ENCODE peak calls at places on chromosomes 16 and 17, in five cellular contexts. X is body of pancreas; R is fibroblast of lung; S is CD4-positive, alpha-beta T cell; L is T-helper 17 cell. T is an unnamed sample.

GRCh38 chr16:88932929-88933328 is 44.1 kb downstream of the CBFA2T3 start:
- DNase-seq in X (no peak), R (no peak), S (no peak), L (no peak), T (no peak)

GRCh38 chr17:75894049-75894742 is 2.6 kb downstream of the TRIM65 start:
- DNase-seq in X (no peak), R (no peak), S (no peak), L (no peak), T (no peak)

GRCh38 chr17:63086483-63087185 is 120.6 kb downstream of the TANC2 start:
- DNase-seq in X (no peak), R (peak; percentile 39), S (no peak), L (no peak), T (no peak)

GRCh38 chr17:72545756-72546155 is 424.9 kb downstream of the SOX9 start:
- DNase-seq in X (no peak), R (no peak), S (no peak), L (no peak), T (no peak)

GRCh38 chr17:79699386-79700036 is 31.2 kb upstream of the ENPP7 start:
- DNase-seq in X (no peak), R (no peak), S (no peak), L (no peak), T (no peak)

GRCh38 chr16:525520-526180 is 1.9 kb upstream of the CAPN15 start:
- DNase-seq in X (peak; percentile 35), R (peak; percentile 91), S (no peak), L (no peak), T (peak; percentile 33)

GRCh38 chr17:32157225-32157624 is 14.9 kb downstream of the RHOT1 start:
- DNase-seq in X (no peak), R (peak; percentile 74), S (no peak), L (no peak), T (no peak)

GRCh38 chr17:11369570-11369969 is 128.6 kb downstream of the SHISA6 start:
- DNase-seq in X (no peak), R (no peak), S (no peak), L (no peak), T (no peak)

GRCh38 chr17:56756536-56756935 is 77.2 kb downstream of the C17orf67 start:
- DNase-seq in X (no peak), R (peak; percentile 98), S (no peak), L (no peak), T (no peak)

DNA sequence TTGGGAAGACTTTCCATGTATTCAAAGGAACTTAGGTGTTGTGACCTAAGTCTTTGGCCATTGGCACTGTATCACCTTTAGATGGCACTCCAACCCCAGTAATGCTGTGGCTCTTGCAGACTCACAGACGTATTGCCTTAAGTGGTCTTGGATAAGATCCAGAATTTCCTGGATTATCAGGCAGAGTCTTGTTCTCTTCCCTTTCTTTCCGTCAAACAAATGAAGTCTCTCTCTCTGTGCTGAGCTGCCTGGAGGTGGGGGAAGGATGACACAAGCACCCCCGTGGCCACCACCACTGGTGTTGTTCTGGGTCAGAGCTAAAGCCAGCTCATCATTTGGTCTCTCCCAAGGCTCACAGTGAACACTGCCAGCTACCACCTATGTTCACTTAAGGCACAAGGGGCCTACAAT is 789.9 kb upstream of the KIF2B start:
- DNase-seq in X (peak; percentile 65), R (peak; percentile 12), S (no peak), L (no peak), T (peak; percentile 84)
- H3K9me3 ChIP-seq in X (no peaks in the 10 kb centered on the region), R (no peaks in the 10 kb centered on the region), S (peaks cover 12% of the 10 kb centered on the region), L (no peaks in the 10 kb centered on the region), T (no peaks in the 10 kb centered on the region)

GRCh38 chr17:82946081-82946480 is 106.3 kb upstream of the ZNF750 start:
- DNase-seq in X (no peak), R (no peak), S (no peak), L (no peak), T (no peak)
- H3K9me3 ChIP-seq in X (no peaks in the 10 kb centered on the region), R (no peaks in the 10 kb centered on the region), S (peaks cover 31% of the 10 kb centered on the region), L (peaks cover 11% of the 10 kb centered on the region), T (peaks cover 14% of the 10 kb centered on the region)

DNA sequence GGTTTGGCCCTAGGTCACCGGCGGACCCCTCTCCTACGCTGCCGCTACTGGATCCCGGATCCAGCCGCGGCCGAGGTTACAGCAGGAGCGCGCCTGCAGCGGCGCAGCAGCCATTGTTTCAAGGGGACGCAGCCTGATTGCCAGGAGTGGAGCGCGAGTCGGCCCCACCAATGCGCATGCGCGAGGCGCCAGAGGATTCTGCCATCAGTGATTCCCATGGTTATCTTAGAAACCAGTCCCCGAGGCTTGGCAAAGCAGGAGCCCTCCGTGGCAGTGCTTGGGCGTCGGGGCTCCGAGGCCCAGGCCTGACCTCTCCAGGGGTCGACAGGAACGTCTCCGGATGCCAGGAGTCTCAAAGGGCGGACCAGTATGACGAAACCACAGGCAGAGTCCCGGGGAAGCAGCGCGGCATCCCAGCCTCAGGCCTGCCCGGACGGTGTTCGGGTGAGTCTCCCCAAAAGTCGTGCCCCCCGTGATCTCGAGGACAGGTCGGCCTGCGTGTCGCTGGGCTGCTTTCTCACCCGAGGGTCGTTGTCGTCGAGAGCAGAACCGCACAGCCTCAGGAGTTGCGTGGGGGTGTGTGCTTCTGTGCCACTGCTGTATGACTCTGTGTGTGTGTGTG is 608.5 kb downstream of the KCNJ18 start:
- DNase-seq in X (no peak), R (no peak), S (no peak), L (no peak), T (no peak)
- H3K9me3 ChIP-seq in X (no peaks in the 10 kb centered on the region), R (no peaks in the 10 kb centered on the region), S (no peaks in the 10 kb centered on the region), L (no peaks in the 10 kb centered on the region), T (no peaks in the 10 kb centered on the region)

GRCh38 chr16:35862242-35862641 is 2402.8 kb downstream of the TP53TG3F start:
- DNase-seq in X (no peak), R (no peak), S (no peak), L (no peak), T (no peak)
- H3K9me3 ChIP-seq in X (no peaks in the 10 kb centered on the region), R (no peaks in the 10 kb centered on the region), S (peaks cover 16% of the 10 kb centered on the region), L (no peaks in the 10 kb centered on the region), T (no peaks in the 10 kb centered on the region)

DNA sequence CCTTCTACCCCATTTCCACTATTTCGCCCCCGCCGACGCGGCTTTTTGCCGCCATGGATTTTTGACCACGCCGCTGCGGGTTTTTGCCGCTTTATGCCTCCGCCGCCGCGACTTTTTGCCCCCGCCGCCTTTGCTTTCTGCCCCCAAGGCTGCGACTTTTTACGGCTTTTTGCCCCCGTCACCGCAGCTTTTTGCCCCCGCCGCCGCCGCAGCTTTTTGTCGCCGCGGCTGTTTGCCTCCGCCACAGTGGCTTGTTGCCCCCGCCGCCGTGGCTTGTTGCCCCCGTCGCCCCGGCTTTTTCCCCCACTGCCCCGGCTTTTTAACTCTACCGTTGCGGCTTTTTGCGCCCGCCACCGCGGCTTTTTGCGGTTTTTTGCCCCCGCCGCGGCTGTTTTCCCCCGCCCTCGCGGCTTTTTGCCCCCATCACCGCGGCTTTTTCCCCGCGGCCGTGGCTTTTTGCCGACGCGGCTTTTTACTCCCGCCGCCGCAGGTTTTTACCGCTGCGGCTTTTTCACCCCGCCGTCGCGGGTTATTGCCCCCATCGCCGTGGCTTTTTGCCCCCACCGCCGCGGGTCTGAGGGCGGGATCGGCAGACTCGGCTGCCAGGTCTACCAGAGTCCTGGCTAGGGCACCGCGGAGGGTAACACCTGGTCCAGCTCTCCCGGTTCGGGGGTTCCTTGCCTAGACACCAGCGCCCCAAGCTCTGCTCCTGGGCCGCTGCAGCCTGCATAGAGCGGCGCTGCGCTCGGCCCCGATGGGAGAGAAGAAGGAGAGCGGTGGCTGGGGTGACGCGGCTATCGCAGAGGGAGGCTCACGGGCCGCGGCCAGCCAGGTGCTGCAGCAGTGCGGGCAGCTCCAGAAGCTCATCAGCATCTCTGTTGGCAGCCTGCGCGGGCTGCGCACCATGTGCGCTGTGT is 562.7 kb upstream of the WSB1 start:
- DNase-seq in X (no peak), R (peak; percentile 0), S (no peak), L (no peak), T (no peak)
- H3K9me3 ChIP-seq in X (no peaks in the 10 kb centered on the region), R (no peaks in the 10 kb centered on the region), S (peaks cover 3% of the 10 kb centered on the region), L (no peaks in the 10 kb centered on the region), T (no peaks in the 10 kb centered on the region)

GRCh38 chr16:75181630-75182029 is 25.3 kb downstream of the CTRB2 start:
- DNase-seq in X (no peak), R (no peak), S (no peak), L (no peak), T (no peak)

GRCh38 chr16:75175074-75175473 is 26.8 kb downstream of the ZFP1 start:
- DNase-seq in X (no peak), R (no peak), S (no peak), L (no peak), T (no peak)

GRCh38 chr16:75179208-75179607 is 27.8 kb downstream of the CTRB2 start:
- DNase-seq in X (no peak), R (no peak), S (no peak), L (no peak), T (no peak)

GRCh38 chr16:75172578-75172977 is 24.3 kb downstream of the ZFP1 start:
- DNase-seq in X (no peak), R (no peak), S (no peak), L (no peak), T (no peak)

GRCh38 chr16:75176926-75177325 is 28.6 kb downstream of the ZFP1 start:
- DNase-seq in X (no peak), R (no peak), S (no peak), L (no peak), T (no peak)
- H3K9me3 ChIP-seq in X (no peaks in the 10 kb centered on the region), R (no peaks in the 10 kb centered on the region), S (peaks cover 50% of the 10 kb centered on the region), L (peaks cover 2% of the 10 kb centered on the region), T (no peaks in the 10 kb centered on the region)

DNA sequence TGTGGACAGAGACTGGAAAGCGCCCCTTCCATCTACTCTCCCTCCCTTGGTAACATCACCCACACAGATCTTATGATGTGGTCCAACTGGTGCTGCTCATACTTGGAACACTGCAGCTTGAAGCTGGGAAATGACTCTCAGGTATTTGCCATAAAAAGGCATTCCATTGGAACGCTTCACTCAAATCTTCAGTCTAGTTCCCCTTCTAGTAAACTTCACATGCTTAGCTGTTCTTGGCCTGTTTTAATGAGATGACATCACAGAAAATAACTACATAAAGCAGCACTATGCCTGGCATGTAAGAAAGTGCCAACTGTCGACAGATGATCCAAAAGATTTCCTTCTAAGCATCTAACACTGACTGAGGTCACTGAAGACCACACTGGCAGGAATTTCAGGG is 9.3 kb downstream of the ZNF263 start:
- DNase-seq in X (no peak), R (peak; percentile 58), S (no peak), L (no peak), T (no peak)
- H3K9me3 ChIP-seq in X (peaks cover 7% of the 10 kb centered on the region), R (peaks cover 23% of the 10 kb centered on the region), S (peaks cover 83% of the 10 kb centered on the region), L (peaks cover 28% of the 10 kb centered on the region), T (peaks cover 10% of the 10 kb centered on the region)